ENCODE peak calls at places on chromosomes 6 and 20, in five cellular contexts. One of them, this sample, is unnamed.

GRCh38 chr20:58478141-58478805 is 36.9 kb downstream of the APCDD1L start:
- DNase-seq in cardiac muscle cell: no peak
- DNase-seq in upper lobe of right lung: no peak
- DNase-seq in activated CD4-positive, alpha-beta memory T cell treated with anti-CD3 and anti-CD28 coated beads, Interleukin-2, amount 10 ng/mL, durations not matched to agents 7 days and 5 days: no peak
- DNase-seq in GM06990: no peak
- DNase-seq in this sample: no peak

GRCh38 chr6:47042238-47042843 is at the start of gene ADGRF1:
- DNase-seq in cardiac muscle cell: no peak
- DNase-seq in activated CD4-positive, alpha-beta memory T cell treated with anti-CD3 and anti-CD28 coated beads, Interleukin-2, amount 10 ng/mL, durations not matched to agents 7 days and 5 days: no peak
- DNase-seq in GM06990: no peak
- DNase-seq in upper lobe of right lung: no peak
- DNase-seq in this sample: no peak

GRCh38 chr20:1060985-1061384 is 57.4 kb upstream of the PSMF1 start:
- DNase-seq in GM06990: no peak
- DNase-seq in activated CD4-positive, alpha-beta memory T cell treated with anti-CD3 and anti-CD28 coated beads, Interleukin-2, amount 10 ng/mL, durations not matched to agents 7 days and 5 days: no peak
- DNase-seq in upper lobe of right lung: no peak
- DNase-seq in cardiac muscle cell: no peak
- DNase-seq in this sample: no peak

GRCh38 chr6:127302728-127303675 is 36.3 kb downstream of the RNF146 start:
- DNase-seq in upper lobe of right lung: no peak
- DNase-seq in cardiac muscle cell: peak
- DNase-seq in activated CD4-positive, alpha-beta memory T cell treated with anti-CD3 and anti-CD28 coated beads, Interleukin-2, amount 10 ng/mL, durations not matched to agents 7 days and 5 days: peak
- DNase-seq in GM06990: peak
- DNase-seq in this sample: no peak

GRCh38 chr20:17611540-17612286 is 41.8 kb downstream of the DSTN start:
- DNase-seq in cardiac muscle cell: peak
- DNase-seq in GM06990: no peak
- DNase-seq in activated CD4-positive, alpha-beta memory T cell treated with anti-CD3 and anti-CD28 coated beads, Interleukin-2, amount 10 ng/mL, durations not matched to agents 7 days and 5 days: peak
- DNase-seq in upper lobe of right lung: peak
- DNase-seq in this sample: no peak

GRCh38 chr6:14742171-14742570 is 503.7 kb upstream of the JARID2 start:
- DNase-seq in activated CD4-positive, alpha-beta memory T cell treated with anti-CD3 and anti-CD28 coated beads, Interleukin-2, amount 10 ng/mL, durations not matched to agents 7 days and 5 days: no peak
- DNase-seq in GM06990: no peak
- DNase-seq in upper lobe of right lung: no peak
- DNase-seq in cardiac muscle cell: no peak
- DNase-seq in this sample: no peak

GRCh38 chr6:148379481-148379880 is 36.8 kb downstream of the SASH1 start:
- DNase-seq in cardiac muscle cell: no peak
- DNase-seq in upper lobe of right lung: no peak
- DNase-seq in activated CD4-positive, alpha-beta memory T cell treated with anti-CD3 and anti-CD28 coated beads, Interleukin-2, amount 10 ng/mL, durations not matched to agents 7 days and 5 days: no peak
- DNase-seq in GM06990: no peak
- DNase-seq in this sample: no peak

GRCh38 chr20:43691928-43692524 is 25.1 kb downstream of the MYBL2 start:
- DNase-seq in activated CD4-positive, alpha-beta memory T cell treated with anti-CD3 and anti-CD28 coated beads, Interleukin-2, amount 10 ng/mL, durations not matched to agents 7 days and 5 days: peak
- DNase-seq in upper lobe of right lung: no peak
- DNase-seq in GM06990: no peak
- DNase-seq in cardiac muscle cell: peak
- DNase-seq in this sample: no peak

GRCh38 chr20:47258745-47259695 is 97.5 kb downstream of the ZMYND8 start:
- DNase-seq in GM06990: peak
- DNase-seq in activated CD4-positive, alpha-beta memory T cell treated with anti-CD3 and anti-CD28 coated beads, Interleukin-2, amount 10 ng/mL, durations not matched to agents 7 days and 5 days: no peak
- DNase-seq in cardiac muscle cell: no peak
- DNase-seq in upper lobe of right lung: peak
- DNase-seq in this sample: no peak

GRCh38 chr20:51354191-51354768 is 188.2 kb downstream of the NFATC2 start:
- DNase-seq in cardiac muscle cell: no peak
- DNase-seq in activated CD4-positive, alpha-beta memory T cell treated with anti-CD3 and anti-CD28 coated beads, Interleukin-2, amount 10 ng/mL, durations not matched to agents 7 days and 5 days: no peak
- DNase-seq in GM06990: no peak
- DNase-seq in upper lobe of right lung: peak
- DNase-seq in this sample: no peak

GRCh38 chr6:33298773-33299236 is at the start of gene RGL2:
- DNase-seq in upper lobe of right lung: peak
- DNase-seq in GM06990: peak
- DNase-seq in cardiac muscle cell: peak
- DNase-seq in activated CD4-positive, alpha-beta memory T cell treated with anti-CD3 and anti-CD28 coated beads, Interleukin-2, amount 10 ng/mL, durations not matched to agents 7 days and 5 days: peak
- DNase-seq in this sample: peak

GRCh38 chr6:159255434-159255951 is 86.3 kb downstream of the FNDC1 start:
- DNase-seq in GM06990: no peak
- DNase-seq in activated CD4-positive, alpha-beta memory T cell treated with anti-CD3 and anti-CD28 coated beads, Interleukin-2, amount 10 ng/mL, durations not matched to agents 7 days and 5 days: no peak
- DNase-seq in upper lobe of right lung: no peak
- DNase-seq in cardiac muscle cell: no peak
- DNase-seq in this sample: no peak

GRCh38 chr20:10385850-10386544 is 48.0 kb downstream of the MKKS start:
- DNase-seq in GM06990: no peak
- DNase-seq in activated CD4-positive, alpha-beta memory T cell treated with anti-CD3 and anti-CD28 coated beads, Interleukin-2, amount 10 ng/mL, durations not matched to agents 7 days and 5 days: no peak
- DNase-seq in cardiac muscle cell: no peak
- DNase-seq in upper lobe of right lung: no peak
- DNase-seq in this sample: no peak

GRCh38 chr6:24768361-24768760 is 6.4 kb upstream of the GMNN start:
- DNase-seq in cardiac muscle cell: no peak
- DNase-seq in GM06990: no peak
- DNase-seq in upper lobe of right lung: no peak
- DNase-seq in activated CD4-positive, alpha-beta memory T cell treated with anti-CD3 and anti-CD28 coated beads, Interleukin-2, amount 10 ng/mL, durations not matched to agents 7 days and 5 days: no peak
- DNase-seq in this sample: no peak

GRCh38 chr6:137531376-137532092 is 37.3 kb upstream of the OLIG3 start:
- DNase-seq in GM06990: no peak
- DNase-seq in activated CD4-positive, alpha-beta memory T cell treated with anti-CD3 and anti-CD28 coated beads, Interleukin-2, amount 10 ng/mL, durations not matched to agents 7 days and 5 days: no peak
- DNase-seq in upper lobe of right lung: no peak
- DNase-seq in cardiac muscle cell: no peak
- DNase-seq in this sample: no peak

GRCh38 chr20:44706371-44707258 is 8.6 kb upstream of the CCN5 start:
- DNase-seq in GM06990: no peak
- DNase-seq in upper lobe of right lung: no peak
- DNase-seq in cardiac muscle cell: no peak
- DNase-seq in activated CD4-positive, alpha-beta memory T cell treated with anti-CD3 and anti-CD28 coated beads, Interleukin-2, amount 10 ng/mL, durations not matched to agents 7 days and 5 days: no peak
- DNase-seq in this sample: no peak

GRCh38 chr20:59191036-59191755 is 27.6 kb downstream of the ZNF831 start:
- DNase-seq in upper lobe of right lung: no peak
- DNase-seq in activated CD4-positive, alpha-beta memory T cell treated with anti-CD3 and anti-CD28 coated beads, Interleukin-2, amount 10 ng/mL, durations not matched to agents 7 days and 5 days: no peak
- DNase-seq in cardiac muscle cell: no peak
- DNase-seq in GM06990: no peak
- DNase-seq in this sample: no peak

GRCh38 chr6:163162007-163162873 is 252.3 kb upstream of the QKI start:
- DNase-seq in upper lobe of right lung: no peak
- DNase-seq in GM06990: no peak
- DNase-seq in cardiac muscle cell: no peak
- DNase-seq in activated CD4-positive, alpha-beta memory T cell treated with anti-CD3 and anti-CD28 coated beads, Interleukin-2, amount 10 ng/mL, durations not matched to agents 7 days and 5 days: no peak
- DNase-seq in this sample: no peak

GRCh38 chr6:98560418-98560817 is 274.0 kb upstream of the POU3F2 start:
- DNase-seq in cardiac muscle cell: no peak
- DNase-seq in GM06990: no peak
- DNase-seq in activated CD4-positive, alpha-beta memory T cell treated with anti-CD3 and anti-CD28 coated beads, Interleukin-2, amount 10 ng/mL, durations not matched to agents 7 days and 5 days: no peak
- DNase-seq in upper lobe of right lung: no peak
- DNase-seq in this sample: no peak

GRCh38 chr6:20279608-20280287 is 67.5 kb upstream of the MBOAT1 start:
- DNase-seq in upper lobe of right lung: no peak
- DNase-seq in cardiac muscle cell: no peak
- DNase-seq in activated CD4-positive, alpha-beta memory T cell treated with anti-CD3 and anti-CD28 coated beads, Interleukin-2, amount 10 ng/mL, durations not matched to agents 7 days and 5 days: no peak
- DNase-seq in GM06990: no peak
- DNase-seq in this sample: no peak

GRCh38 chr6:3956054-3956453 is 106.9 kb downstream of the FAM50B start:
- DNase-seq in GM06990: no peak
- DNase-seq in cardiac muscle cell: no peak
- DNase-seq in upper lobe of right lung: no peak
- DNase-seq in activated CD4-positive, alpha-beta memory T cell treated with anti-CD3 and anti-CD28 coated beads, Interleukin-2, amount 10 ng/mL, durations not matched to agents 7 days and 5 days: no peak
- DNase-seq in this sample: no peak

GRCh38 chr20:23451956-23452487 is 654 bp downstream of the CST11 start:
- DNase-seq in activated CD4-positive, alpha-beta memory T cell treated with anti-CD3 and anti-CD28 coated beads, Interleukin-2, amount 10 ng/mL, durations not matched to agents 7 days and 5 days: no peak
- DNase-seq in upper lobe of right lung: no peak
- DNase-seq in GM06990: no peak
- DNase-seq in cardiac muscle cell: peak
- DNase-seq in this sample: no peak

GRCh38 chr6:18155864-18156396 is 708 bp downstream of the KDM1B start:
- DNase-seq in upper lobe of right lung: peak
- DNase-seq in GM06990: peak
- DNase-seq in activated CD4-positive, alpha-beta memory T cell treated with anti-CD3 and anti-CD28 coated beads, Interleukin-2, amount 10 ng/mL, durations not matched to agents 7 days and 5 days: peak
- DNase-seq in cardiac muscle cell: peak
- DNase-seq in this sample: peak

GRCh38 chr6:144214622-144215401 is 64.5 kb downstream of the STX11 start:
- DNase-seq in activated CD4-positive, alpha-beta memory T cell treated with anti-CD3 and anti-CD28 coated beads, Interleukin-2, amount 10 ng/mL, durations not matched to agents 7 days and 5 days: peak
- DNase-seq in GM06990: no peak
- DNase-seq in cardiac muscle cell: no peak
- DNase-seq in upper lobe of right lung: peak
- DNase-seq in this sample: no peak

GRCh38 chr6:21462519-21462852 is 131.1 kb upstream of the SOX4 start:
- DNase-seq in GM06990: no peak
- DNase-seq in cardiac muscle cell: no peak
- DNase-seq in activated CD4-positive, alpha-beta memory T cell treated with anti-CD3 and anti-CD28 coated beads, Interleukin-2, amount 10 ng/mL, durations not matched to agents 7 days and 5 days: no peak
- DNase-seq in upper lobe of right lung: no peak
- DNase-seq in this sample: no peak

GRCh38 chr6:69843189-69843588 is 23.2 kb upstream of the COL19A1 start:
- DNase-seq in upper lobe of right lung: no peak
- DNase-seq in activated CD4-positive, alpha-beta memory T cell treated with anti-CD3 and anti-CD28 coated beads, Interleukin-2, amount 10 ng/mL, durations not matched to agents 7 days and 5 days: no peak
- DNase-seq in cardiac muscle cell: no peak
- DNase-seq in GM06990: no peak
- DNase-seq in this sample: no peak

GRCh38 chr6:89952696-89953095 is 58.4 kb downstream of the GJA10 start:
- DNase-seq in cardiac muscle cell: no peak
- DNase-seq in GM06990: no peak
- DNase-seq in activated CD4-positive, alpha-beta memory T cell treated with anti-CD3 and anti-CD28 coated beads, Interleukin-2, amount 10 ng/mL, durations not matched to agents 7 days and 5 days: peak
- DNase-seq in upper lobe of right lung: no peak
- DNase-seq in this sample: no peak

GRCh38 chr20:20267685-20268429 is 100.0 kb upstream of the INSM1 start:
- DNase-seq in activated CD4-positive, alpha-beta memory T cell treated with anti-CD3 and anti-CD28 coated beads, Interleukin-2, amount 10 ng/mL, durations not matched to agents 7 days and 5 days: no peak
- DNase-seq in cardiac muscle cell: no peak
- DNase-seq in GM06990: no peak
- DNase-seq in upper lobe of right lung: no peak
- DNase-seq in this sample: no peak

GRCh38 chr20:3164763-3165410 is 5.2 kb upstream of the FASTKD5 start:
- DNase-seq in cardiac muscle cell: no peak
- DNase-seq in GM06990: no peak
- DNase-seq in activated CD4-positive, alpha-beta memory T cell treated with anti-CD3 and anti-CD28 coated beads, Interleukin-2, amount 10 ng/mL, durations not matched to agents 7 days and 5 days: no peak
- DNase-seq in upper lobe of right lung: no peak
- DNase-seq in this sample: no peak

GRCh38 chr6:4466260-4466659 is 309.9 kb upstream of the CDYL start:
- DNase-seq in activated CD4-positive, alpha-beta memory T cell treated with anti-CD3 and anti-CD28 coated beads, Interleukin-2, amount 10 ng/mL, durations not matched to agents 7 days and 5 days: no peak
- DNase-seq in upper lobe of right lung: no peak
- DNase-seq in GM06990: no peak
- DNase-seq in cardiac muscle cell: no peak
- DNase-seq in this sample: no peak

GRCh38 chr6:38452816-38453215 is 186.9 kb downstream of the BTBD9 start:
- DNase-seq in upper lobe of right lung: no peak
- DNase-seq in activated CD4-positive, alpha-beta memory T cell treated with anti-CD3 and anti-CD28 coated beads, Interleukin-2, amount 10 ng/mL, durations not matched to agents 7 days and 5 days: no peak
- DNase-seq in cardiac muscle cell: no peak
- DNase-seq in GM06990: no peak
- DNase-seq in this sample: no peak

GRCh38 chr6:131717815-131718214 is 7.0 kb upstream of the CTAGE9 start:
- DNase-seq in upper lobe of right lung: no peak
- DNase-seq in cardiac muscle cell: no peak
- DNase-seq in GM06990: no peak
- DNase-seq in activated CD4-positive, alpha-beta memory T cell treated with anti-CD3 and anti-CD28 coated beads, Interleukin-2, amount 10 ng/mL, durations not matched to agents 7 days and 5 days: no peak
- DNase-seq in this sample: no peak

GRCh38 chr20:58984691-58985090 is 3.6 kb downstream of the NELFCD start:
- DNase-seq in GM06990: no peak
- DNase-seq in upper lobe of right lung: no peak
- DNase-seq in activated CD4-positive, alpha-beta memory T cell treated with anti-CD3 and anti-CD28 coated beads, Interleukin-2, amount 10 ng/mL, durations not matched to agents 7 days and 5 days: no peak
- DNase-seq in cardiac muscle cell: no peak
- DNase-seq in this sample: no peak

GRCh38 chr6:153858529-153858928 is 180.5 kb upstream of the OPRM1 start:
- DNase-seq in cardiac muscle cell: no peak
- DNase-seq in activated CD4-positive, alpha-beta memory T cell treated with anti-CD3 and anti-CD28 coated beads, Interleukin-2, amount 10 ng/mL, durations not matched to agents 7 days and 5 days: no peak
- DNase-seq in GM06990: no peak
- DNase-seq in upper lobe of right lung: no peak
- DNase-seq in this sample: no peak

GRCh38 chr20:1517010-1517409 is 25.8 kb upstream of the SIRPB2 start:
- DNase-seq in activated CD4-positive, alpha-beta memory T cell treated with anti-CD3 and anti-CD28 coated beads, Interleukin-2, amount 10 ng/mL, durations not matched to agents 7 days and 5 days: no peak
- DNase-seq in cardiac muscle cell: no peak
- DNase-seq in upper lobe of right lung: no peak
- DNase-seq in GM06990: no peak
- DNase-seq in this sample: no peak

GRCh38 chr6:42911171-42912021 is 4.5 kb upstream of the PTCRA start:
- DNase-seq in activated CD4-positive, alpha-beta memory T cell treated with anti-CD3 and anti-CD28 coated beads, Interleukin-2, amount 10 ng/mL, durations not matched to agents 7 days and 5 days: no peak
- DNase-seq in upper lobe of right lung: no peak
- DNase-seq in cardiac muscle cell: peak
- DNase-seq in GM06990: no peak
- DNase-seq in this sample: no peak

GRCh38 chr6:82778985-82779384 is 286.7 kb downstream of the UBE3D start:
- DNase-seq in activated CD4-positive, alpha-beta memory T cell treated with anti-CD3 and anti-CD28 coated beads, Interleukin-2, amount 10 ng/mL, durations not matched to agents 7 days and 5 days: no peak
- DNase-seq in GM06990: no peak
- DNase-seq in cardiac muscle cell: no peak
- DNase-seq in upper lobe of right lung: no peak
- DNase-seq in this sample: no peak